ENCODE peak calls at places on chromosomes 16 and 17, in ten cellular contexts. L is nephron progenitor cell; T is psoas muscle; P is occipital lobe; V is activated T-helper 1 cell treated with anti-CD3 and anti-CD28 coated beads, Interleukin-12 subunit alpha, Interleukin-12 subunit beta, Interleukin-2, Interleukin-4 antibody, amounts not matched to agents 30 ng/mL and 10 ng/mL and 1 ng/mL, durations not matched to agents 14 hours and 24 hours and 36 hours; A is mesendoderm; E is activated CD4-positive, alpha-beta T cell treated with anti-CD3 and anti-CD28 coated beads, Interleukin-2, amount 10 ng/mL, durations not matched to agents 7 days and 5 days; Q is stimulated activated CD4-positive, alpha-beta T cell treated with anti-CD3 and anti-CD28 coated beads, TNF-alpha, amount 100 ng/mL, for 24 hours; O is neural progenitor cell; S is NCI-H774. B is an unnamed sample.

GRCh38 chr17:80774146-80774545 is 217.5 kb upstream of the CHMP6 start:
- DNase-seq in O (no peak), E (no peak), Q (no peak), L (no peak), P (no peak), T (no peak), S (no peak), A (no peak), V (no peak), B (no peak)

GRCh38 chr17:50459756-50460155 is 8.9 kb downstream of the CHAD start:
- DNase-seq in S (no peak), E (no peak), T (no peak), A (no peak), P (no peak), Q (no peak), O (no peak), V (no peak), L (no peak), B (no peak)

GRCh38 chr17:43579570-43580140 is 33.5 kb upstream of the ETV4 start:
- DNase-seq in Q (no peak), A (no peak), S (no peak), T (no peak), P (no peak), O (no peak), L (no peak), V (no peak), E (no peak), B (no peak)

GRCh38 chr17:66691644-66692500 is 143.0 kb upstream of the CACNG5 start:
- DNase-seq in E (no peak), O (no peak), A (no peak), T (no peak), S (peak), P (no peak), Q (no peak), L (no peak), V (no peak), B (peak)

GRCh38 chr17:30372755-30373154 is 6.0 kb upstream of the CPD start:
- DNase-seq in A (peak), Q (no peak), V (no peak), E (peak), L (no peak), T (no peak), P (no peak), S (no peak), O (no peak), B (no peak)

GRCh38 chr17:17798573-17799255 is 38.1 kb downstream of the SREBF1 start:
- DNase-seq in E (no peak), A (no peak), T (no peak), O (no peak), V (no peak), L (no peak), S (no peak), P (no peak), Q (no peak), B (no peak)

GRCh38 chr17:34589120-34589965 is 10.0 kb downstream of the TMEM132E start:
- DNase-seq in V (no peak), Q (no peak), S (no peak), T (no peak), A (no peak), P (no peak), L (no peak), O (no peak), E (no peak), B (no peak)

GRCh38 chr16:27319257-27319965 is 5.6 kb downstream of the IL4R start:
- DNase-seq in A (no peak), O (no peak), Q (no peak), L (no peak), S (no peak), P (no peak), V (no peak), E (no peak), T (no peak), B (no peak)

GRCh38 chr16:56347670-56348069 is 77.7 kb downstream of the AMFR start:
- DNase-seq in L (no peak), Q (no peak), P (no peak), S (no peak), T (no peak), A (no peak), O (no peak), E (no peak), V (no peak), B (no peak)

GRCh38 chr16:12496866-12497265 is 306.8 kb downstream of the CPPED1 start:
- DNase-seq in O (no peak), L (no peak), Q (no peak), T (no peak), V (no peak), P (no peak), E (no peak), S (no peak), A (no peak), B (no peak)

GRCh38 chr16:54454616-54455015 is 168.0 kb upstream of the IRX3 start:
- DNase-seq in L (no peak), O (no peak), T (no peak), P (no peak), E (no peak), Q (no peak), S (no peak), A (no peak), V (no peak), B (no peak)

GRCh38 chr17:72169823-72170222 is 49.0 kb downstream of the SOX9 start:
- DNase-seq in E (no peak), L (no peak), A (no peak), T (no peak), Q (no peak), P (no peak), O (no peak), V (no peak), S (no peak), B (no peak)

GRCh38 chr17:62189377-62189776 is 124.3 kb upstream of the MED13 start:
- DNase-seq in T (no peak), V (no peak), E (no peak), O (no peak), P (no peak), S (peak), Q (no peak), A (no peak), L (no peak), B (no peak)